ENCODE peak calls at places on chromosome 12, in six cellular contexts. Q is K562, S is SK-N-SH, O is HepG2, C is H1, R is GM12878. B is an unnamed sample.

GRCh38 chr12:28550757-28551381 is 360.6 kb downstream of the CCDC91 start:
- DNase-seq in Q (no peak), S (no peak), O (peak; percentile 16), C (no peak), R (no peak), B (no peak)

GRCh38 chr12:54135621-54136027 is 53.2 kb downstream of the SMUG1 start:
- DNase-seq in Q (no peak), S (peak; percentile 56), O (peak; percentile 88), C (no peak), R (no peak), B (no peak)

GRCh38 chr12:6950401-6950801 is 755 bp upstream of the PTPN6 start:
- DNase-seq in Q (peak; percentile 36), S (peak; percentile 62), O (no peak), C (no peak), R (no peak), B (no peak)

GRCh38 chr12:123992118-123992825 is 19.3 kb downstream of the ZNF664 start:
- DNase-seq in Q (no peak), S (no peak), O (no peak), C (no peak), R (no peak), B (no peak)

GRCh38 chr12:13606290-13606689 is 375.1 kb downstream of the GRIN2B start:
- DNase-seq in Q (no peak), S (no peak), O (no peak), C (no peak), R (no peak), B (no peak)

GRCh38 chr12:68011882-68012207 is 22.6 kb downstream of the IFNG-AS1 start:
- DNase-seq in Q (no peak), S (no peak), O (no peak), C (no peak), R (no peak), B (no peak)

GRCh38 chr12:48938805-48939204 is 13.5 kb upstream of the FKBP11 start:
- DNase-seq in Q (no peak), S (no peak), O (no peak), C (no peak), R (no peak), B (no peak)

GRCh38 chr12:1668833-1669543 is 21.9 kb upstream of the ADIPOR2 start:
- DNase-seq in Q (peak; percentile 20), S (no peak), O (peak; percentile 85), C (no peak), R (no peak), B (peak; percentile 74)

GRCh38 chr12:114041590-114041989 is 75.5 kb upstream of the RBM19 start:
- DNase-seq in Q (no peak), S (no peak), O (no peak), C (no peak), R (no peak), B (no peak)

GRCh38 chr12:94211011-94211410 is 62.6 kb downstream of the PLXNC1 start:
- DNase-seq in Q (no peak), S (no peak), O (no peak), C (no peak), R (no peak), B (no peak)

GRCh38 chr12:131946757-131947156 is 3.0 kb upstream of the EP400 start:
- DNase-seq in Q (no peak), S (no peak), O (no peak), C (no peak), R (no peak), B (no peak)

GRCh38 chr12:724194-724855 is 28.1 kb upstream of the WNK1 start:
- DNase-seq in Q (no peak), S (no peak), O (no peak), C (no peak), R (no peak), B (peak; percentile 18)

GRCh38 chr12:78403681-78404080 is 460.9 kb upstream of the SYT1 start:
- DNase-seq in Q (no peak), S (no peak), O (no peak), C (no peak), R (no peak), B (no peak)

GRCh38 chr12:16844875-16845274 is 238.9 kb upstream of the LMO3 start:
- DNase-seq in Q (no peak), S (no peak), O (peak; percentile 3), C (no peak), R (no peak), B (no peak)

GRCh38 chr12:74896186-74896585 is 313.5 kb downstream of the KCNC2 start:
- DNase-seq in Q (no peak), S (no peak), O (no peak), C (no peak), R (no peak), B (no peak)

GRCh38 chr12:10159280-10159679 is 12.7 kb downstream of the OLR1 start:
- DNase-seq in Q (no peak), S (no peak), O (no peak), C (no peak), R (no peak), B (peak; percentile 42)

GRCh38 chr12:68675098-68675842 is 11.5 kb upstream of the NUP107 start:
- DNase-seq in Q (peak; percentile 17), S (no peak), O (no peak), C (no peak), R (no peak), B (no peak)

GRCh38 chr12:50728417-50728816 is 35.5 kb upstream of the ATF1 start:
- DNase-seq in Q (no peak), S (no peak), O (no peak), C (no peak), R (no peak), B (no peak)

GRCh38 chr12:95774311-95775045 is 16.1 kb downstream of the NTN4 start:
- DNase-seq in Q (no peak), S (no peak), O (no peak), C (no peak), R (no peak), B (no peak)

GRCh38 chr12:13000935-13001724 is 1.1 kb upstream of the HEBP1 start:
- DNase-seq in Q (peak; percentile 45), S (peak; percentile 93), O (peak; percentile 23), C (peak; percentile 71), R (no peak), B (no peak)

GRCh38 chr12:15336772-15337553 is 14.7 kb downstream of the PTPRO start:
- DNase-seq in Q (no peak), S (no peak), O (no peak), C (no peak), R (no peak), B (no peak)

GRCh38 chr12:112380663-112381420 is 1.4 kb downstream of the HECTD4 start:
- DNase-seq in Q (no peak), S (peak; percentile 65), O (no peak), C (peak; percentile 63), R (no peak), B (no peak)

GRCh38 chr12:119668315-119668651 is 350 bp downstream of the PRKAB1 start:
- DNase-seq in Q (no peak), S (no peak), O (no peak), C (no peak), R (no peak), B (peak; percentile 19)

GRCh38 chr12:124507188-124508109 is 60.0 kb downstream of the NCOR2 start:
- DNase-seq in Q (no peak), S (peak; percentile 61), O (no peak), C (no peak), R (no peak), B (no peak)

GRCh38 chr12:113409462-113410124 is 5.9 kb upstream of the SDS start:
- DNase-seq in Q (no peak), S (no peak), O (no peak), C (no peak), R (no peak), B (no peak)

GRCh38 chr12:104742551-104742961 is 215.5 kb downstream of the SLC41A2 start:
- DNase-seq in Q (no peak), S (no peak), O (no peak), C (no peak), R (no peak), B (no peak)

GRCh38 chr12:27821259-27821973 is 41.4 kb upstream of the MANSC4 start:
- DNase-seq in Q (peak; percentile 70), S (peak; percentile 51), O (peak; percentile 67), C (no peak), R (peak; percentile 48), B (peak; percentile 61)

DNA sequence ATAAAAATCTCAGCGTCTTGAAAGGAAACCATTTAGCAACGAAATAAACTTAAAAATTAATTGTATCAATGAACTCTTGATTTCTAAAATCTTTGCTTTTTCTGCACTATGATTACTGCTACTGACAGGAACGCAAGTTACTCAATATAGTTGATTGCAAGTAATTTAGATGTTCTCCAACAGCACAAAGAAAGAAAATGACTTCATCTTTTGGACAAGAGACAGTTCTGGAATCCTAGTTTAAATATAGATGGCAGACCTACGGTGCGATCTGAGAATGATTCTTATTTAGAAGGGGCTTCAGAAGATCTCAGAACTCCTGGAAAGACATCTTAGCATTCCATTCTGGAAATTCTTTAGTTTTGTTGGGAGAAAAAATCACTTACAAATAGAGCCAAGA is 1.4 kb upstream of the SUDS3 start:
- DNase-seq in Q (no peak), S (no peak), O (no peak), C (no peak), R (no peak), B (no peak)
- H3K27ac ChIP-seq in Q (peak overlapping the region; percentile 96), S (no peak overlapping the region), O (no peak overlapping the region), C (no peak overlapping the region), R (no peak overlapping the region), B (no peak overlapping the region)

GRCh38 chr12:55957106-55957859 is 8.6 kb downstream of the PMEL start:
- DNase-seq in Q (no peak), S (no peak), O (no peak), C (no peak), R (no peak), B (no peak)

GRCh38 chr12:55955344-55955743 is 10.5 kb downstream of the PMEL start:
- DNase-seq in Q (no peak), S (no peak), O (no peak), C (no peak), R (no peak), B (no peak)

GRCh38 chr12:55955800-55956508 is 9.9 kb downstream of the PMEL start:
- DNase-seq in Q (peak; percentile 80), S (peak; percentile 41), O (peak; percentile 48), C (no peak), R (no peak), B (peak; percentile 54)
- TF ChIP-seq CTCF in Q (peak; percentile 38), S (peak; percentile 66), O (peak; percentile 44), C (no peak), R (peak; percentile 29), B (peak; percentile 28)

GRCh38 chr12:19922687-19923086 is 445.6 kb upstream of the PDE3A start:
- DNase-seq in Q (no peak), S (no peak), O (no peak), C (no peak), R (no peak), B (no peak)

GRCh38 chr12:19912996-19913395 is 455.3 kb upstream of the PDE3A start:
- DNase-seq in Q (no peak), S (no peak), O (peak; percentile 52), C (no peak), R (no peak), B (no peak)

GRCh38 chr12:19916193-19916498 is 452.2 kb upstream of the PDE3A start:
- DNase-seq in Q (no peak), S (no peak), O (no peak), C (no peak), R (no peak), B (no peak)

GRCh38 chr12:19915392-19916192 is 452.7 kb upstream of the PDE3A start:
- DNase-seq in Q (no peak), S (peak; percentile 27), O (no peak), C (no peak), R (no peak), B (no peak)

GRCh38 chr12:19916982-19917381 is 451.4 kb upstream of the PDE3A start:
- DNase-seq in Q (no peak), S (no peak), O (no peak), C (no peak), R (no peak), B (peak; percentile 7)
- TF ChIP-seq GABPA in Q (no peak), S (no peak), O (no peak), C (no peak), R (no peak), B (no peak)

GRCh38 chr12:46675736-46676135 is 150.1 kb downstream of the SLC38A4 start:
- DNase-seq in Q (no peak), S (peak; percentile 21), O (peak; percentile 30), C (no peak), R (no peak), B (no peak)
- H3K27ac ChIP-seq in Q (no peak overlapping the region), S (no peak overlapping the region), O (no peak overlapping the region), C (no peak overlapping the region), R (no peak overlapping the region), B (no peak overlapping the region)

B was measured in HL-60.